ENCODE peak calls at places on chromosomes 12 and 14, in ten cellular contexts. P, M, B, J, Z, F, R, E, A and H are unnamed samples.
A peak's percentile ranks its signal among the peaks of the same experiment; 100 is the strongest.

GRCh38 chr14:104749111-104749649 is 3.8 kb upstream of the SIVA1 start:
- DNase-seq in P (no peak), M (no peak), B (peak; percentile 25), J (no peak), Z (peak; percentile 66), F (peak; percentile 70), R (no peak), E (no peak), A (no peak), H (no peak)

GRCh38 chr12:93415723-93416464 is 25.9 kb downstream of the UBE2N start:
- DNase-seq in P (no peak), M (no peak), B (peak; percentile 84), J (no peak), Z (peak; percentile 71), F (no peak), R (no peak), E (peak; percentile 22), A (no peak), H (no peak)

GRCh38 chr12:1332327-1332726 is 262.1 kb downstream of the FBXL14 start:
- DNase-seq in P (peak; percentile 42), M (no peak), B (no peak), J (no peak), Z (peak; percentile 61), F (peak; percentile 80), R (peak; percentile 40), E (no peak), A (no peak), H (no peak)

GRCh38 chr14:89249296-89249565 is 167.8 kb downstream of the FOXN3 start:
- DNase-seq in P (no peak), M (peak; percentile 60), B (peak; percentile 19), J (no peak), Z (no peak), F (peak; percentile 94), R (no peak), E (no peak), A (no peak), H (no peak)

GRCh38 chr12:49803693-49804450 is 24.3 kb downstream of the NCKAP5L start:
- DNase-seq in P (no peak), M (no peak), B (no peak), J (no peak), Z (no peak), F (no peak), R (no peak), E (no peak), A (no peak), H (no peak)

GRCh38 chr12:79920421-79921238 is 14.3 kb downstream of the PPP1R12A start:
- DNase-seq in P (no peak), M (no peak), B (no peak), J (no peak), Z (no peak), F (no peak), R (no peak), E (no peak), A (no peak), H (no peak)

GRCh38 chr12:85872497-85873091 is 1.5 kb upstream of the NTS start:
- DNase-seq in P (no peak), M (peak; percentile 88), B (peak; percentile 52), J (no peak), Z (peak; percentile 84), F (peak; percentile 81), R (no peak), E (peak; percentile 33), A (no peak), H (no peak)

GRCh38 chr12:120642806-120643205 is 2.4 kb downstream of the CABP1 start:
- DNase-seq in P (no peak), M (no peak), B (no peak), J (no peak), Z (no peak), F (no peak), R (no peak), E (no peak), A (no peak), H (no peak)

GRCh38 chr12:114656906-114657596 is 26.9 kb downstream of the TBX3 start:
- DNase-seq in P (no peak), M (no peak), B (no peak), J (no peak), Z (no peak), F (no peak), R (no peak), E (no peak), A (no peak), H (no peak)

GRCh38 chr14:45650754-45651153 is 397.8 kb upstream of the MIS18BP1 start:
- DNase-seq in P (no peak), M (peak; percentile 11), B (no peak), J (no peak), Z (no peak), F (peak; percentile 35), R (no peak), E (no peak), A (no peak), H (no peak)
- TF ChIP-seq CTCF in P (no peak), M (peak; percentile 51), B (no peak), J (no peak), Z (no peak), F (peak; percentile 62), R (no peak), E (no peak), A (no peak), H (peak; percentile 6)

GRCh38 chr14:61108742-61109141 is 127.7 kb downstream of the SLC38A6 start:
- DNase-seq in P (no peak), M (no peak), B (no peak), J (no peak), Z (no peak), F (no peak), R (no peak), E (no peak), A (no peak), H (no peak)

GRCh38 chr14:61107896-61108295 is 126.9 kb downstream of the SLC38A6 start:
- DNase-seq in P (no peak), M (no peak), B (no peak), J (no peak), Z (no peak), F (no peak), R (no peak), E (no peak), A (no peak), H (no peak)

GRCh38 chr14:61104358-61104757 is 123.3 kb downstream of the SLC38A6 start:
- DNase-seq in P (no peak), M (no peak), B (no peak), J (no peak), Z (peak; percentile 46), F (no peak), R (no peak), E (no peak), A (no peak), H (no peak)

GRCh38 chr14:61107148-61107641 is 126.2 kb downstream of the SLC38A6 start:
- DNase-seq in P (peak; percentile 16), M (no peak), B (peak; percentile 72), J (no peak), Z (peak; percentile 48), F (no peak), R (no peak), E (no peak), A (no peak), H (no peak)

DNA sequence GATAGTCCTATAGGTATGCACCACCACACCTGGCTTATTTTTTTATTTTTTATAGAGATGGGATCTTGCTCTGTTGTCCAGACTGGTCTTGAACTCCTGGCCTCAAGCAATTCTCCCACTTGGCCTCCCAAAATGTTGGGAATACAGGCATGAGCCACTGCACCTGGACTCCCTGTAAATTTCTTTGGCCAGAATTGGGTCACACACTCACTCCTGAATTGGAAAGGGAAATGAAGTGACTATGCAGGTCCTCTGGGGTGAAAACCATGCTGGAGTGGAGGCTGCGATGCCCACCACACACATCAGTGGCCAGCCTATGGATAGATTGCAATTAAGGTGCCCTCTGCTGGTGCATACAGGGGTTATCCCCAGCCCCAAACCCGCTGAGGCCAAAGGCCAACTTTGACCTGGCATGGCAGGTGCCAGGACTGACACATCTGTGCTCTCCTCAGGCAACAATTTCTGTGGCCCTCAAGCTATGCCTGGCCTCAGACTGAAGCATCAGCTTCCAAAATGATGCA is 125.6 kb downstream of the SLC38A6 start:
- DNase-seq in P (no peak), M (peak; percentile 44), B (no peak), J (no peak), Z (no peak), F (peak; percentile 39), R (no peak), E (no peak), A (no peak), H (no peak)
- TF ChIP-seq CTCF in P (no peak), M (peak; percentile 48), B (peak; percentile 34), J (no peak), Z (peak; percentile 45), F (peak; percentile 63), R (no peak), E (no peak), A (no peak), H (peak; percentile 4)

DNA sequence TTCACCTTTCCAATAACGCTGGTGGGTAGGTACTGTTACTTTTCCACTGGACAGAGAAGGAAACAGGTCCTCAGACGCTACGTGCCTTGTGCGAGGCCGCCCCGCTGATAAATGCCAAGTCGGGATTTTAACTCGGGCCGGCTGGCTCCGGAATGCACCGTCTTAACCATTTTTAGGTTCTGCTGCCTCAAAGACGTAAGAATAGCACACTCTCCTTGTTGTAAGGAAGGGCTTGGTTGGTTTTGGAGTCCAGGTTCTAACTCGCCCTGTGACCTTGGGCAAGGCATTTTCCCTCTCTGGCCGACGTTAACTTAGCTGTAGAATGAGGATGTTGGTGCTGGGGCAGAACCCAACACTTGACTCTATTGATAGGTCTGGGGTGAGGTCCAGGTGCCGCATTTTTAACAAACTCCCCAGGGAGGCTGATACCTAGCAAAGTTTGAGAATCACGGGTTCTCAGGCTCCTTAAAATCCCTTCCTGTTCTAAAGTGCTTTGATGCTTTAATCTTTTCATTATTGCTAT is 814 bp downstream of the ANKRD13A start:
- DNase-seq in P (peak; percentile 35), M (peak; percentile 49), B (peak; percentile 57), J (peak; percentile 62), Z (peak; percentile 49), F (peak; percentile 43), R (no peak), E (no peak), A (peak; percentile 40), H (no peak)
- TF ChIP-seq CTCF in P (no peak), M (no peak), B (no peak), J (no peak), Z (no peak), F (no peak), R (no peak), E (no peak), A (no peak), H (no peak)

DNA sequence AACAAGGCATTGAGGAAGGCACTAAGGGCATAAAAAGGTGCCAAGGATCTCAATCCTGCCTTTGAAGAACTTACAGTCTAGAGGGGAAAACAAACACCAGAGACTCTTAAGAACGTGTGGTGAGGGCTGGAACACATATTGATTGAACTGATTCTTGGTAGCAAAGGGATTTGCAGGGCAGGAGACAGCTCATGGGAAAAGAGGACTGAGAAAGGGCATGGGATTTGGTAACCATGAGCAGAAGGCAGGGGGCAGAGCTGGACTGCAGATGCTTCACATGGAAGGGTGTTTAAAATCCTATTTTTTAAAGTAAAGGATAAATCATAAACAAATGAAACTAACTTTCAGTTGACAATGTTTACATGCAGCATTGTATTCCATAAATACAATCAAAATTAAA is 203.1 kb downstream of the ITPR2 start:
- DNase-seq in P (no peak), M (no peak), B (peak; percentile 55), J (no peak), Z (peak; percentile 75), F (peak; percentile 41), R (no peak), E (no peak), A (no peak), H (no peak)
- TF ChIP-seq CTCF in P (no peak), M (peak; percentile 32), B (peak; percentile 75), J (no peak), Z (peak; percentile 79), F (peak; percentile 79), R (no peak), E (peak; percentile 2), A (no peak), H (peak; percentile 11)

GRCh38 chr12:132710422-132711168 is at the start of gene PGAM5:
- DNase-seq in P (peak; percentile 92), M (peak; percentile 77), B (peak; percentile 79), J (peak; percentile 89), Z (peak; percentile 81), F (peak; percentile 95), R (peak; percentile 89), E (peak; percentile 97), A (peak; percentile 86), H (peak; percentile 74)
- TF ChIP-seq CTCF in P (no peak), M (no peak), B (no peak), J (no peak), Z (no peak), F (no peak), R (no peak), E (no peak), A (no peak), H (no peak)